ENCODE peak calls at places on chromosome 6, in seven cellular contexts. O, Y, D, A, W, M and K are unnamed samples.

GRCh38 chr6:22218410-22218809 is 78.4 kb downstream of the PRL start:
- DNase-seq in M (no peak), Y (no peak), A (no peak), D (no peak), W (no peak), O (no peak), K (no peak)

GRCh38 chr6:101391772-101392560 is 1.5 kb upstream of the GRIK2 start:
- DNase-seq in Y (no peak), W (no peak), M (no peak), A (peak), D (peak), O (no peak), K (no peak)

GRCh38 chr6:16135078-16135477 is 6.2 kb downstream of the MYLIP start:
- DNase-seq in M (no peak), A (no peak), D (peak), W (no peak), Y (no peak), O (no peak), K (no peak)

GRCh38 chr6:159788757-159789376 is 535 bp downstream of the TCP1 start:
- DNase-seq in D (peak), M (peak), Y (peak), O (no peak), W (no peak), A (peak), K (no peak)

GRCh38 chr6:170080828-170081368 is 210.0 kb downstream of the DLL1 start:
- DNase-seq in D (no peak), M (no peak), W (no peak), Y (no peak), A (peak), O (no peak), K (peak)

GRCh38 chr6:23269436-23269835 is 700.1 kb downstream of the HDGFL1 start:
- DNase-seq in A (no peak), Y (no peak), D (no peak), W (no peak), O (no peak), M (no peak), K (no peak)

GRCh38 chr6:132511836-132512230 is 1.1 kb downstream of the STX7 start:
- DNase-seq in Y (no peak), A (no peak), M (no peak), W (no peak), D (no peak), O (no peak), K (no peak)

GRCh38 chr6:51855310-51856082 is 231.9 kb downstream of the PKHD1 start:
- DNase-seq in A (no peak), W (no peak), Y (no peak), M (peak), O (no peak), D (peak), K (no peak)

GRCh38 chr6:89140347-89141159 is 5.3 kb upstream of the PM20D2 start:
- DNase-seq in Y (no peak), W (no peak), D (no peak), A (no peak), M (no peak), O (no peak), K (no peak)

GRCh38 chr6:44222987-44223470 is 366 bp upstream of the SLC29A1 start:
- DNase-seq in A (no peak), M (peak), Y (peak), D (no peak), W (no peak), O (no peak), K (no peak)

GRCh38 chr6:82006027-82006738 is 241.4 kb downstream of the IBTK start:
- DNase-seq in Y (peak), M (peak), D (peak), A (no peak), O (no peak), W (no peak), K (no peak)

GRCh38 chr6:144449911-144450690 is 165.0 kb downstream of the UTRN start:
- DNase-seq in O (no peak), W (no peak), A (no peak), Y (no peak), D (no peak), M (no peak), K (no peak)

GRCh38 chr6:115945806-115946205 is 114.9 kb downstream of the FRK start:
- DNase-seq in A (no peak), Y (no peak), D (peak), W (no peak), O (no peak), M (no peak), K (no peak)

GRCh38 chr6:98672681-98673475 is 161.5 kb upstream of the POU3F2 start:
- DNase-seq in W (no peak), D (no peak), O (no peak), A (no peak), Y (no peak), M (no peak), K (no peak)

GRCh38 chr6:158026054-158026900 is 44.6 kb downstream of the SYNJ2 start:
- DNase-seq in M (peak), W (peak), O (no peak), A (no peak), Y (peak), D (peak), K (no peak)

GRCh38 chr6:157269261-157269794 is 54.0 kb downstream of the TMEM242 start:
- DNase-seq in Y (peak), A (no peak), M (no peak), O (no peak), W (no peak), D (peak), K (no peak)

GRCh38 chr6:2632368-2632767 is 118.4 kb downstream of the MYLK4 start:
- DNase-seq in A (no peak), O (no peak), W (no peak), M (no peak), D (peak), Y (peak), K (no peak)

GRCh38 chr6:6057442-6058053 is 50.8 kb upstream of the NRN1 start:
- DNase-seq in O (no peak), M (no peak), D (peak), W (no peak), A (no peak), Y (no peak), K (no peak)

GRCh38 chr6:53530780-53531386 is 14.0 kb downstream of the GCLC start:
- DNase-seq in A (no peak), M (no peak), D (no peak), W (no peak), O (no peak), Y (no peak), K (no peak)

GRCh38 chr6:166381381-166381732 is 1.4 kb downstream of the MPC1 start:
- DNase-seq in Y (no peak), W (no peak), A (no peak), O (no peak), D (no peak), M (no peak), K (no peak)

GRCh38 chr6:83908813-83909212 is 49.3 kb downstream of the CYB5R4 start:
- DNase-seq in D (no peak), A (no peak), M (no peak), O (no peak), W (no peak), Y (no peak), K (no peak)

GRCh38 chr6:119129148-119129967 is 50.9 kb upstream of the FAM184A start:
- DNase-seq in A (no peak), D (peak), M (no peak), O (no peak), Y (no peak), W (no peak), K (no peak)

GRCh38 chr6:15254074-15254975 is 8.5 kb downstream of the JARID2 start:
- DNase-seq in D (peak), M (no peak), W (no peak), A (no peak), O (no peak), Y (no peak), K (no peak)

GRCh38 chr6:13762648-13763441 is 51.2 kb upstream of the RANBP9 start:
- DNase-seq in Y (no peak), A (no peak), O (no peak), D (peak), M (peak), W (no peak), K (no peak)

GRCh38 chr6:100665041-100665380 is 200.3 kb upstream of the SIM1 start:
- DNase-seq in W (no peak), Y (no peak), M (peak), A (no peak), D (no peak), O (no peak), K (no peak)

GRCh38 chr6:113361014-113361645 is 496.0 kb upstream of the MARCKS start:
- DNase-seq in D (peak), W (no peak), M (no peak), A (no peak), Y (no peak), O (no peak), K (no peak)

GRCh38 chr6:11149551-11149950 is 38.0 kb upstream of the ERVFRD-1 start:
- DNase-seq in W (no peak), O (no peak), Y (no peak), D (no peak), A (no peak), M (no peak), K (no peak)

GRCh38 chr6:168739381-168739780 is 298.4 kb downstream of the SMOC2 start:
- DNase-seq in A (no peak), Y (no peak), W (no peak), D (no peak), M (no peak), O (no peak), K (no peak)

GRCh38 chr6:26223677-26224546 is 136.7 kb downstream of the HFE start:
- DNase-seq in A (peak), W (peak), Y (peak), M (peak), D (peak), O (no peak), K (no peak)

GRCh38 chr6:41200901-41201783 is at the start of gene TREML2:
- DNase-seq in A (no peak), W (peak), D (no peak), M (peak), O (no peak), Y (no peak), K (no peak)

GRCh38 chr6:44040786-44041185 is 86.5 kb downstream of the MRPL14 start:
- DNase-seq in A (no peak), O (no peak), D (no peak), W (no peak), Y (peak), M (no peak), K (no peak)

GRCh38 chr6:124683507-124683906 is 278.7 kb upstream of the RNF217 start:
- DNase-seq in O (no peak), W (no peak), A (no peak), Y (no peak), M (no peak), D (no peak), K (no peak)

GRCh38 chr6:16105874-16106273 is 23.0 kb upstream of the MYLIP start:
- DNase-seq in O (no peak), W (no peak), A (no peak), M (no peak), Y (no peak), D (no peak), K (no peak)

GRCh38 chr6:168574699-168575195 is 133.8 kb downstream of the SMOC2 start:
- DNase-seq in M (no peak), W (no peak), D (no peak), O (no peak), A (no peak), Y (peak), K (no peak)

GRCh38 chr6:32074996-32075532 is 34.1 kb downstream of the TNXB start:
- DNase-seq in A (no peak), M (no peak), D (no peak), O (no peak), W (no peak), Y (peak), K (no peak)

GRCh38 chr6:50984135-50984534 is 165.5 kb downstream of the TFAP2B start:
- DNase-seq in D (no peak), M (no peak), Y (no peak), O (no peak), A (no peak), W (no peak), K (no peak)

GRCh38 chr6:57097596-57097995 is 7.6 kb downstream of the ZNF451 start:
- DNase-seq in Y (no peak), O (no peak), A (no peak), M (no peak), D (no peak), W (no peak), K (no peak)